ENCODE peak calls at places on chromosome 7, in four cellular contexts. One of them, this sample, is unnamed. For H3K4me1, the result is how much of the 10 kb centered on the place peaks cover.

GRCh38 chr7:155520114-155520513 is 26.2 kb downstream of the CNPY1 start:
- DNase-seq in testis: no peak
- DNase-seq in breast epithelium: no peak
- DNase-seq in psoas muscle: no peak
- DNase-seq in this sample: no peak

GRCh38 chr7:914521-915194 is 38.3 kb downstream of the GET4 start:
- DNase-seq in testis: no peak
- DNase-seq in breast epithelium: no peak
- DNase-seq in psoas muscle: peak
- DNase-seq in this sample: no peak

GRCh38 chr7:109473172-109473571 is 903.5 kb downstream of the DNAJB9 start:
- DNase-seq in testis: no peak
- DNase-seq in breast epithelium: no peak
- DNase-seq in psoas muscle: no peak
- DNase-seq in this sample: no peak

GRCh38 chr7:1844956-1845390 is 174.9 kb downstream of the ELFN1 start:
- DNase-seq in testis: peak
- DNase-seq in breast epithelium: no peak
- DNase-seq in psoas muscle: no peak
- DNase-seq in this sample: no peak

GRCh38 chr7:97842772-97843345 is 29.3 kb downstream of the ASNS start:
- DNase-seq in testis: no peak
- DNase-seq in breast epithelium: no peak
- DNase-seq in psoas muscle: no peak
- DNase-seq in this sample: no peak

GRCh38 chr7:44711528-44711927 is 37.1 kb upstream of the ZMIZ2 start:
- DNase-seq in testis: no peak
- DNase-seq in breast epithelium: no peak
- DNase-seq in psoas muscle: no peak
- DNase-seq in this sample: no peak

GRCh38 chr7:33108591-33108930 is 643 bp downstream of the RP9 start:
- DNase-seq in testis: peak
- DNase-seq in breast epithelium: no peak
- DNase-seq in psoas muscle: no peak
- DNase-seq in this sample: no peak

GRCh38 chr7:129825554-129826267 is 127.0 kb downstream of the UBE2H start:
- DNase-seq in testis: peak
- DNase-seq in breast epithelium: peak
- DNase-seq in psoas muscle: peak
- DNase-seq in this sample: peak

GRCh38 chr7:135414850-135415439 is 95.0 kb downstream of the CNOT4 start:
- DNase-seq in testis: peak
- DNase-seq in breast epithelium: no peak
- DNase-seq in psoas muscle: no peak
- DNase-seq in this sample: peak

GRCh38 chr7:27172823-27173411 is 1.2 kb downstream of the HOXA10 start:
- DNase-seq in testis: no peak
- DNase-seq in breast epithelium: no peak
- DNase-seq in psoas muscle: no peak
- DNase-seq in this sample: no peak

GRCh38 chr7:141242568-141242967 is 168.7 kb downstream of the TMEM178B start:
- DNase-seq in testis: no peak
- DNase-seq in breast epithelium: no peak
- DNase-seq in psoas muscle: no peak
- DNase-seq in this sample: no peak
- H3K4me1 ChIP-seq in testis: under half
- H3K4me1 ChIP-seq in breast epithelium: under half
- H3K4me1 ChIP-seq in psoas muscle: under half
- H3K4me1 ChIP-seq in this sample: under half

DNA sequence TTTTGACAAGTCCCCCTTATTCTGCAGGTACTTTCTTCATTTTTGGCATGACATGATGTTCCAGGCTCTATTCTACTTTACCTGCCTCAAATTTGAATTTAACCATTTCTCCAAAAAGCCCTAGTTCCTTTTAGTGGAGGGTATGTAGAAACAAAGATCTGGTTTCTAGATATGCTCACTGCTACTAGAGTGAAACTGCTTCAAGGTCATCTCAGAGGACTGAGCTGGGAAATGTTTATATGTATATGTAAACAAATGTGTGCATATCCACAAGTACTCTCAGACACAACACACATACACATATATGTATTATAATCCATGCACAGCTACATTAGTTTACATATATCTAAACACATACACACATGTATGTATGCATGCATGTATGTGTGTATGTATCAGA is 69.1 kb downstream of the ICA1 start:
- DNase-seq in testis: no peak
- DNase-seq in breast epithelium: no peak
- DNase-seq in psoas muscle: no peak
- DNase-seq in this sample: no peak
- H3K4me1 ChIP-seq in testis: under half
- H3K4me1 ChIP-seq in breast epithelium: under half
- H3K4me1 ChIP-seq in psoas muscle: under half
- H3K4me1 ChIP-seq in this sample: under half

GRCh38 chr7:47576909-47577255 is 5.0 kb downstream of the TNS3 start:
- DNase-seq in testis: no peak
- DNase-seq in breast epithelium: no peak
- DNase-seq in psoas muscle: no peak
- DNase-seq in this sample: no peak

GRCh38 chr7:47579458-47579857 is 2.5 kb downstream of the TNS3 start:
- DNase-seq in testis: no peak
- DNase-seq in breast epithelium: no peak
- DNase-seq in psoas muscle: no peak
- DNase-seq in this sample: no peak

GRCh38 chr7:47578581-47579270 is 3.2 kb downstream of the TNS3 start:
- DNase-seq in testis: no peak
- DNase-seq in breast epithelium: no peak
- DNase-seq in psoas muscle: no peak
- DNase-seq in this sample: no peak

GRCh38 chr7:47576031-47576908 is 5.6 kb downstream of the TNS3 start:
- DNase-seq in testis: peak
- DNase-seq in breast epithelium: peak
- DNase-seq in psoas muscle: peak
- DNase-seq in this sample: peak

DNA sequence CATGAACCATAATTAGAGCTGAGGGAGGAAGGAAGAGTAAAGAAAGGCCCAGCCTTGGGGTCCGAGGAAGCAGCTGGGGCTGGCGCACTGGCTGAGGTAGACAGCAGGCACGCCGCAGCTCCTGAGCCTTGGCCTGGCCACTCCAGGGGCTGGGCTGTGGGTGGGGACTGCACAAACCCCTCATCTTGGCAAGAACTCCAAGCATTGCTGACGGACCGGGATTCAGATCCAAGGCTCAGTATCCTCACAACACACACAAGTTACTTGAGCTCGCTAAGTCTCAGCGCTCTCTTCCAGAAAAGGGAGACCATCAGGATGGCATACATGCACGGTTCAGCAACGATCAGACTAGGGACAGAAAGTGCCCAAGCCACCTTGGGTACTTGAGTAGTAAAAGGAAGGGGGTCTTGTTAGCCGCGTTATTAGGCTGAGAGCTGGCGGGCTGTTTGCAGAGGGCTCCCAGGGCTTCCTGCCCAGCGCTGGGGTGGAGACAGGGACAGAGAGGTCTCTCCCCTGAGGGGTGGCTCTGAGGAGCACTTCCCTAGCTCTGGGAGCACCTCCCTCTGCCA is 4.5 kb downstream of the TNS3 start:
- DNase-seq in testis: peak
- DNase-seq in breast epithelium: no peak
- DNase-seq in psoas muscle: no peak
- DNase-seq in this sample: no peak
- H3K4me1 ChIP-seq in testis: half or more
- H3K4me1 ChIP-seq in breast epithelium: under half
- H3K4me1 ChIP-seq in psoas muscle: under half
- H3K4me1 ChIP-seq in this sample: under half

GRCh38 chr7:149883049-149883439 is 9.3 kb downstream of the ATP6V0E2 start:
- DNase-seq in testis: no peak
- DNase-seq in breast epithelium: no peak
- DNase-seq in psoas muscle: no peak
- DNase-seq in this sample: no peak
- H3K4me1 ChIP-seq in testis: under half
- H3K4me1 ChIP-seq in breast epithelium: under half
- H3K4me1 ChIP-seq in psoas muscle: under half
- H3K4me1 ChIP-seq in this sample: under half

DNA sequence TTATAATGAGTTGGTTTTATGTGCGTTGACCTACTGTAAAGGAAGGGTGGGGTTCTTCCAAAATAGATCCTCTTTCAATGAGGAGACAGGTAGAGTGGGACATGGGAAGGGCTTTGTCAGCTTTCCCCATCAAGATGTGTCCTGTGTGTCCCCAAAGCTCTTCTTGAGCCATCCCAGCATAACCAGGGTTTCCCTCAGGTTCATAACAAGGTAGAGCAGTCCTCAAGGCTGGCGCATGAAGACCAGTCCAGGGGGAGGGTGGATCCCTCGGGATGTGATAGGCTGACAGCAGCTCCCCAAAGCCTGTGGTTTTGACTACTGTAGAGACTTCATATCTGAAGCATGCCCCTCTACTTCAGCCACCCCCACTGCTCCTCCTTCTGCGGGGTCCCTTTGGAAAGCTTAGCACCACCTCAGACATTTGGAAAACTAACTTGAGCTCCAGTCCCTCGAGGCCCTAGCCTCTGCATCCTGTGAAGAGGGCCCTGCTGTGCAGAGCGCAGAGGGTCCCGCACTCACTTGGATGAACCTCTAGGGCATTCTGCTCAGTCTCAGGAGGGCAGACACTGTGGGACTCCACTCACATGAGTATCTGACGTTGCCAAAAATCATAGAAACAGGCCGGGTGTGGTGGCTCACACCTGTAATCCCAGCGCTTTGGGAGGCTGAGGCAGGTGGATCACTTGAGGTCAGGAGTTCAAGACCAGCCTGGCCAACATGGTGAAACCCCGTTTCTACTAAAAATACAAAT is 1.0 kb upstream of the GIMAP8 start:
- DNase-seq in testis: no peak
- DNase-seq in breast epithelium: no peak
- DNase-seq in psoas muscle: no peak
- DNase-seq in this sample: no peak
- H3K4me1 ChIP-seq in testis: under half
- H3K4me1 ChIP-seq in breast epithelium: under half
- H3K4me1 ChIP-seq in psoas muscle: under half
- H3K4me1 ChIP-seq in this sample: under half

This sample was measured in cardiac muscle cell.